ENCODE peak calls at places on chromosome 9, in five cellular contexts. One of them, this sample, is unnamed.

GRCh38 chr9:117679425-117679824 is 24.8 kb upstream of the TLR4 start:
- DNase-seq in foreskin fibroblast: no peak
- DNase-seq in mesothelial cell of epicardium: no peak
- DNase-seq in astrocyte of the spinal cord: no peak
- DNase-seq in spleen: no peak
- DNase-seq in this sample: no peak

GRCh38 chr9:382383-382782 is 167.7 kb downstream of the DOCK8 start:
- DNase-seq in foreskin fibroblast: no peak
- DNase-seq in mesothelial cell of epicardium: no peak
- DNase-seq in astrocyte of the spinal cord: no peak
- DNase-seq in spleen: no peak
- DNase-seq in this sample: no peak

GRCh38 chr9:114053246-114054005 is 24.7 kb downstream of the AMBP start:
- DNase-seq in foreskin fibroblast: no peak
- DNase-seq in mesothelial cell of epicardium: no peak
- DNase-seq in astrocyte of the spinal cord: no peak
- DNase-seq in spleen: peak; percentile 29
- DNase-seq in this sample: no peak

GRCh38 chr9:89359636-89360315 is 41.5 kb downstream of the SECISBP2 start:
- DNase-seq in foreskin fibroblast: peak; percentile 50
- DNase-seq in mesothelial cell of epicardium: no peak
- DNase-seq in astrocyte of the spinal cord: no peak
- DNase-seq in spleen: no peak
- DNase-seq in this sample: no peak

GRCh38 chr9:78781681-78782080 is 484.8 kb downstream of the PSAT1 start:
- DNase-seq in foreskin fibroblast: peak; percentile 58
- DNase-seq in mesothelial cell of epicardium: no peak
- DNase-seq in astrocyte of the spinal cord: no peak
- DNase-seq in spleen: no peak
- DNase-seq in this sample: no peak

GRCh38 chr9:38706493-38706892 is 13.4 kb downstream of the FAM240B start:
- DNase-seq in foreskin fibroblast: no peak
- DNase-seq in mesothelial cell of epicardium: no peak
- DNase-seq in astrocyte of the spinal cord: no peak
- DNase-seq in spleen: no peak
- DNase-seq in this sample: no peak

GRCh38 chr9:136075881-136076678 is 19.0 kb downstream of the NACC2 start:
- DNase-seq in foreskin fibroblast: no peak
- DNase-seq in mesothelial cell of epicardium: no peak
- DNase-seq in astrocyte of the spinal cord: no peak
- DNase-seq in spleen: peak; percentile 72
- DNase-seq in this sample: peak; percentile 59

GRCh38 chr9:81030027-81030426 is 659.3 kb downstream of the TLE1 start:
- DNase-seq in foreskin fibroblast: no peak
- DNase-seq in mesothelial cell of epicardium: no peak
- DNase-seq in astrocyte of the spinal cord: no peak
- DNase-seq in spleen: no peak
- DNase-seq in this sample: no peak

GRCh38 chr9:4837126-4837767 is 44.5 kb downstream of the RCL1 start:
- DNase-seq in foreskin fibroblast: no peak
- DNase-seq in mesothelial cell of epicardium: no peak
- DNase-seq in astrocyte of the spinal cord: peak; percentile 95
- DNase-seq in spleen: no peak
- DNase-seq in this sample: no peak

GRCh38 chr9:113963914-113964739 is 88.0 kb downstream of the ZNF618 start:
- DNase-seq in foreskin fibroblast: no peak
- DNase-seq in mesothelial cell of epicardium: peak; percentile 61
- DNase-seq in astrocyte of the spinal cord: no peak
- DNase-seq in spleen: no peak
- DNase-seq in this sample: no peak

GRCh38 chr9:108994695-108995094 is 18.6 kb downstream of the CTNNAL1 start:
- DNase-seq in foreskin fibroblast: peak; percentile 18
- DNase-seq in mesothelial cell of epicardium: no peak
- DNase-seq in astrocyte of the spinal cord: peak; percentile 33
- DNase-seq in spleen: peak; percentile 80
- DNase-seq in this sample: no peak

GRCh38 chr9:115883467-115884329 is 269.9 kb upstream of the PAPPA start:
- DNase-seq in foreskin fibroblast: peak; percentile 75
- DNase-seq in mesothelial cell of epicardium: no peak
- DNase-seq in astrocyte of the spinal cord: peak; percentile 40
- DNase-seq in spleen: no peak
- DNase-seq in this sample: no peak

GRCh38 chr9:117365438-117365837 is 49.4 kb downstream of the ASTN2 start:
- DNase-seq in foreskin fibroblast: no peak
- DNase-seq in mesothelial cell of epicardium: no peak
- DNase-seq in astrocyte of the spinal cord: no peak
- DNase-seq in spleen: no peak
- DNase-seq in this sample: no peak

GRCh38 chr9:128550226-128550625 is 2.2 kb upstream of the SPTAN1 start:
- DNase-seq in foreskin fibroblast: no peak
- DNase-seq in mesothelial cell of epicardium: no peak
- DNase-seq in astrocyte of the spinal cord: no peak
- DNase-seq in spleen: no peak
- DNase-seq in this sample: no peak

DNA sequence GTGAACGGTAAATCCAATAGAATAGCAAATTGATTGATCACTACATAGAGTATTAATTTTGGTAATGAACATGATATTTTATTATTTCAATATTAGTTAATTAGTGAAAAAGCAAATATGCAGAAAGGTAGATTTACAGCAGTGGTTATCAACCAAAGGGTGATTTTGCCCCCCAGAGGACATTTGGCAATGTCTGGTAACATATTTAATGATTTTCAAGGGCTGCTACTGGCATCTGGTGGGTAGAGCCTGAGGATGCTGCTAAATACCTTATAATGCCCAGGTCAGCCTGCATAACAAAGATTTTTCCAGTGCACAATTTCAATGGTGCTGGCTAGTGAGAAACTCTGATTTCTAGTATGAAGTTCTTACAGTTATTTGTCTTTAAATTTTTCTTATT is 1313.7 kb downstream of the PTPRD start:
- DNase-seq in foreskin fibroblast: no peak
- DNase-seq in mesothelial cell of epicardium: no peak
- DNase-seq in astrocyte of the spinal cord: no peak
- DNase-seq in spleen: no peak
- DNase-seq in this sample: no peak
- TF ChIP-seq CTCF in foreskin fibroblast: no peak
- TF ChIP-seq CTCF in mesothelial cell of epicardium: no peak
- TF ChIP-seq CTCF in astrocyte of the spinal cord: no peak
- TF ChIP-seq CTCF in spleen: no peak
- TF ChIP-seq CTCF in this sample: no peak

DNA sequence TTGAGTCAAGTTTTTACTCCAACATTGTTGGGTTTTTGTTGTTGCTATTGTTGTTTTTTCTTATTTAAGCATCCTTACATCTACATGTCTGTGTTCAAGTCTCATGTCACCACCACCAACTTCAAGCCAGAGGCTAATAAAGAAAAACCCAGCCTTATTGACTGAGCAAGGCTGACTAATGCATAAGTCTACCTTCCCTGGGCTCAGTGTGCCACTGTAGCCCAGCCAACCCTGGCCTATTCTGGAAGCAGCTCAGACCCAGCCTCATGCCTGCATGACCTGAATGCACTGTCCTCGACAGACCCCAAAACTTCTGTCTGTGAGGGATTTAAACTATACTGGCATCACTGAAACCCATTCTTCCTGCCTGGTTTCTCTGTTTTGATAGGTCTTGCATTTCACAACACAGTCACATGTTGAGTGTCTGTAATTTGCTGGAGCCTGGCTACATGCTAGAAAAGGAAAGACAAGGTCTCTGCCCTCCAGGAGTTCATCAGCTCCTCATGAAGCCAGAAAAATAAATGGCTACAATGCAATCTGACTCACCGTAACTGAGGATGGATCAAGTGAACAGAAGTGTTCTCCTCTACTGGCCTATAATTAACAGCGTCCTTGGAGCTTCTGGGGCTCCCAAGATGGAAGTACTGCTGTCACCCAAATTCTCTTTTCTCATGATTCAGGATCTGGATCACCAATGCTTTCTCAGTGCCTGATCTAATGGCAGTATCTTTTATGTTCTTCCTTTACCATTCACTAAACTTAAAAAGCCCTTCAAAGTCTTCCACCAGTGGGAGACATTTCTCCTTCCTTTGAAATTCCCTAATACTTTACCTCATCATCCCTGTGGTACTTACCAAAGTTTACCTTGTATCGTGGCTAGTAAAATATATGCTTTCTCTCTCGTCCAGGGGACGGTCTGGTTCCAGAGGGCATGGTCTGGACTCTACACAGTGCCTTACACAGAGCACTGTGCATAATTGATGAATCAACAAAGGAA is 103.9 kb upstream of the IFNE start:
- DNase-seq in foreskin fibroblast: peak; percentile 69
- DNase-seq in mesothelial cell of epicardium: no peak
- DNase-seq in astrocyte of the spinal cord: peak; percentile 35
- DNase-seq in spleen: no peak
- DNase-seq in this sample: no peak
- TF ChIP-seq CTCF in foreskin fibroblast: peak; percentile 37
- TF ChIP-seq CTCF in mesothelial cell of epicardium: no peak
- TF ChIP-seq CTCF in astrocyte of the spinal cord: peak; percentile 57
- TF ChIP-seq CTCF in spleen: no peak
- TF ChIP-seq CTCF in this sample: peak; percentile 64

GRCh38 chr9:71768388-71769174 is at the start of gene CEMIP2:
- DNase-seq in foreskin fibroblast: peak; percentile 97
- DNase-seq in mesothelial cell of epicardium: peak; percentile 88
- DNase-seq in astrocyte of the spinal cord: peak; percentile 94
- DNase-seq in spleen: peak; percentile 99
- DNase-seq in this sample: peak; percentile 91
- TF ChIP-seq CTCF in foreskin fibroblast: peak; percentile 4
- TF ChIP-seq CTCF in mesothelial cell of epicardium: peak; percentile 10
- TF ChIP-seq CTCF in astrocyte of the spinal cord: peak; percentile 40
- TF ChIP-seq CTCF in spleen: peak; percentile 67
- TF ChIP-seq CTCF in this sample: peak; percentile 85

GRCh38 chr9:101604287-101604686 is 9.5 kb upstream of the PPP3R2 start:
- DNase-seq in foreskin fibroblast: no peak
- DNase-seq in mesothelial cell of epicardium: no peak
- DNase-seq in astrocyte of the spinal cord: no peak
- DNase-seq in spleen: no peak
- DNase-seq in this sample: no peak

GRCh38 chr9:101605547-101605946 is 10.8 kb upstream of the PPP3R2 start:
- DNase-seq in foreskin fibroblast: no peak
- DNase-seq in mesothelial cell of epicardium: no peak
- DNase-seq in astrocyte of the spinal cord: no peak
- DNase-seq in spleen: no peak
- DNase-seq in this sample: no peak

GRCh38 chr9:101601904-101602765 is 7.4 kb upstream of the PPP3R2 start:
- DNase-seq in foreskin fibroblast: peak; percentile 65
- DNase-seq in mesothelial cell of epicardium: no peak
- DNase-seq in astrocyte of the spinal cord: peak; percentile 54
- DNase-seq in spleen: no peak
- DNase-seq in this sample: no peak
- TF ChIP-seq CTCF in foreskin fibroblast: peak; percentile 55
- TF ChIP-seq CTCF in mesothelial cell of epicardium: peak; percentile 72
- TF ChIP-seq CTCF in astrocyte of the spinal cord: peak; percentile 68
- TF ChIP-seq CTCF in spleen: peak; percentile 65
- TF ChIP-seq CTCF in this sample: peak; percentile 79

GRCh38 chr9:28820741-28821140 is 1247.5 kb upstream of the C9orf72 start:
- DNase-seq in foreskin fibroblast: no peak
- DNase-seq in mesothelial cell of epicardium: no peak
- DNase-seq in astrocyte of the spinal cord: no peak
- DNase-seq in spleen: no peak
- DNase-seq in this sample: no peak
- TF ChIP-seq CTCF in foreskin fibroblast: no peak
- TF ChIP-seq CTCF in mesothelial cell of epicardium: no peak
- TF ChIP-seq CTCF in astrocyte of the spinal cord: no peak
- TF ChIP-seq CTCF in spleen: no peak
- TF ChIP-seq CTCF in this sample: no peak

GRCh38 chr9:137225701-137226331 is 842 bp downstream of the CYSRT1 start:
- DNase-seq in foreskin fibroblast: no peak
- DNase-seq in mesothelial cell of epicardium: no peak
- DNase-seq in astrocyte of the spinal cord: no peak
- DNase-seq in spleen: no peak
- DNase-seq in this sample: no peak

GRCh38 chr9:137227853-137228514 is 682 bp downstream of the RNF224 start:
- DNase-seq in foreskin fibroblast: no peak
- DNase-seq in mesothelial cell of epicardium: no peak
- DNase-seq in astrocyte of the spinal cord: no peak
- DNase-seq in spleen: no peak
- DNase-seq in this sample: no peak

GRCh38 chr9:137226338-137227056 is 805 bp upstream of the RNF224 start:
- DNase-seq in foreskin fibroblast: no peak
- DNase-seq in mesothelial cell of epicardium: no peak
- DNase-seq in astrocyte of the spinal cord: no peak
- DNase-seq in spleen: no peak
- DNase-seq in this sample: peak; percentile 95

GRCh38 chr9:137228515-137228967 is 1.2 kb downstream of the RNF224 start:
- DNase-seq in foreskin fibroblast: no peak
- DNase-seq in mesothelial cell of epicardium: no peak
- DNase-seq in astrocyte of the spinal cord: no peak
- DNase-seq in spleen: no peak
- DNase-seq in this sample: no peak

GRCh38 chr9:137227057-137227852 is at the start of gene RNF224:
- DNase-seq in foreskin fibroblast: peak; percentile 88
- DNase-seq in mesothelial cell of epicardium: peak; percentile 87
- DNase-seq in astrocyte of the spinal cord: peak; percentile 60
- DNase-seq in spleen: peak; percentile 94
- DNase-seq in this sample: peak; percentile 91
- TF ChIP-seq CTCF in foreskin fibroblast: peak; percentile 76
- TF ChIP-seq CTCF in mesothelial cell of epicardium: peak; percentile 87
- TF ChIP-seq CTCF in astrocyte of the spinal cord: peak; percentile 90
- TF ChIP-seq CTCF in spleen: peak; percentile 97
- TF ChIP-seq CTCF in this sample: peak; percentile 88

This sample was measured in RWPE2.